ENCODE peak calls at places on chromosomes 16 and 17, in nine cellular contexts. O is effector CD4-positive, alpha-beta T cell; M is A549; K is fibroblast of gingiva; T is T-helper 2 cell; W is stimulated activated CD8-positive, alpha-beta memory T cell treated with anti-CD3 and anti-CD28 coated beads, Interleukin-2, amount 100 ng/mL, for 1 hour; D is activated gamma-delta T cell treated with Interleukin-2 at 50 U/mL for 16 hours; Z is NCI-H446 treated with DMSO at 0.1 percent for 48 hours; U is substantia nigra. X is an unnamed sample.

GRCh38 chr16:53056528-53056881 is 1.7 kb downstream of the CHD9 start:
- DNase-seq in O (no peak), M (no peak), K (no peak), T (no peak), W (no peak), D (no peak), Z (no peak), U (peak), X (no peak)

GRCh38 chr16:21100447-21100846 is 50.2 kb downstream of the DNAH3 start:
- DNase-seq in O (no peak), M (peak), K (peak), T (no peak), W (no peak), D (no peak), Z (no peak), U (no peak), X (no peak)

GRCh38 chr16:51326131-51326856 is 175.2 kb upstream of the SALL1 start:
- DNase-seq in O (no peak), M (no peak), K (peak), T (no peak), W (no peak), D (no peak), Z (no peak), U (no peak), X (peak)

GRCh38 chr16:354971-355441 is 2.5 kb upstream of the AXIN1 start:
- DNase-seq in O (no peak), M (no peak), K (no peak), T (no peak), W (peak), D (peak), Z (no peak), U (no peak), X (no peak)

GRCh38 chr17:5785343-5785742 is 201.0 kb upstream of the NLRP1 start:
- DNase-seq in O (no peak), M (no peak), K (peak), T (no peak), W (no peak), D (no peak), Z (peak), U (no peak), X (no peak)

GRCh38 chr17:36034127-36034526 is 16.4 kb upstream of the CCL23 start:
- DNase-seq in O (no peak), M (no peak), K (no peak), T (no peak), W (no peak), D (no peak), Z (no peak), U (no peak), X (no peak)

GRCh38 chr17:29613371-29613837 is 9.3 kb downstream of the CORO6 start:
- DNase-seq in O (peak), M (peak), K (peak), T (peak), W (peak), D (peak), Z (no peak), U (peak), X (no peak)

GRCh38 chr17:63350364-63350763 is 95.7 kb downstream of the CYB561 start:
- DNase-seq in O (no peak), M (no peak), K (no peak), T (no peak), W (no peak), D (no peak), Z (no peak), U (no peak), X (no peak)

GRCh38 chr16:82263456-82264159 is 93.6 kb upstream of the MPHOSPH6 start:
- DNase-seq in O (peak), M (peak), K (peak), T (no peak), W (peak), D (peak), Z (no peak), U (peak), X (no peak)

GRCh38 chr17:72498671-72499210 is 377.9 kb downstream of the SOX9 start:
- DNase-seq in O (no peak), M (no peak), K (no peak), T (no peak), W (no peak), D (no peak), Z (no peak), U (no peak), X (no peak)

GRCh38 chr16:67730326-67730725 is 11.2 kb upstream of the GFOD2 start:
- DNase-seq in O (no peak), M (no peak), K (no peak), T (no peak), W (no peak), D (no peak), Z (no peak), U (no peak), X (no peak)

X was measured in DMS 273 treated with DMSO at 0.1 percent for 48 hours.